ENCODE peak calls at places on chromosome 5, in five cellular contexts. J is upper lobe of right lung, Q is HCT116, X is left lung, G is fibroblast of lung. U is an unnamed sample. For H3K4me1, the result is how much of the 10 kb centered on the place peaks cover.

GRCh38 chr5:116702776-116703175 is 128.2 kb upstream of the SEMA6A start:
- DNase-seq in J (no peak), Q (no peak), X (no peak), G (no peak), U (no peak)

GRCh38 chr5:64505769-64506566 is at the start of gene RGS7BP:
- DNase-seq in J (peak), Q (no peak), X (peak), G (peak), U (peak)

GRCh38 chr5:41186143-41186542 is 27.2 kb downstream of the C6 start:
- DNase-seq in J (no peak), Q (no peak), X (no peak), G (no peak), U (no peak)

GRCh38 chr5:174707671-174708070 is 16.7 kb upstream of the MSX2 start:
- DNase-seq in J (no peak), Q (no peak), X (no peak), G (no peak), U (no peak)

GRCh38 chr5:1538741-1539392 is 15.1 kb upstream of the LPCAT1 start:
- DNase-seq in J (no peak), Q (no peak), X (no peak), G (no peak), U (no peak)

GRCh38 chr5:3392306-3392939 is 203.2 kb upstream of the IRX1 start:
- DNase-seq in J (no peak), Q (no peak), X (no peak), G (no peak), U (peak)

GRCh38 chr5:78648359-78649219 is at the start of gene LHFPL2:
- DNase-seq in J (peak), Q (no peak), X (peak), G (peak), U (peak)

GRCh38 chr5:34709861-34710673 is 53.9 kb downstream of the RAI14 start:
- DNase-seq in J (no peak), Q (no peak), X (no peak), G (peak), U (no peak)

GRCh38 chr5:56319281-56320242 is 86.4 kb upstream of the ANKRD55 start:
- DNase-seq in J (peak), Q (no peak), X (peak), G (peak), U (no peak)

GRCh38 chr5:138468966-138469539 is 3.8 kb downstream of the EGR1 start:
- DNase-seq in J (no peak), Q (peak), X (no peak), G (no peak), U (no peak)

GRCh38 chr5:159787837-159788236 is 128.4 kb upstream of the ADRA1B start:
- DNase-seq in J (no peak), Q (no peak), X (no peak), G (no peak), U (no peak)

GRCh38 chr5:32711693-32712462 is 757 bp downstream of the NPR3 start:
- DNase-seq in J (no peak), Q (no peak), X (peak), G (peak), U (no peak)

GRCh38 chr5:157998021-157998504 is 139.1 kb upstream of the CLINT1 start:
- DNase-seq in J (no peak), Q (no peak), X (no peak), G (peak), U (no peak)

GRCh38 chr5:135568241-135568640 is 10.6 kb downstream of the CXCL14 start:
- DNase-seq in J (no peak), Q (no peak), X (no peak), G (no peak), U (no peak)

GRCh38 chr5:10838038-10838437 is 77.0 kb upstream of the DAP start:
- DNase-seq in J (no peak), Q (no peak), X (no peak), G (no peak), U (no peak)

GRCh38 chr5:142095651-142096330 is 12.8 kb upstream of the NDFIP1 start:
- DNase-seq in J (no peak), Q (no peak), X (no peak), G (no peak), U (no peak)

GRCh38 chr5:58924306-58924705 is 341.4 kb downstream of the RAB3C start:
- DNase-seq in J (no peak), Q (no peak), X (no peak), G (no peak), U (no peak)

GRCh38 chr5:67061511-67061910 is 135.1 kb downstream of the CD180 start:
- DNase-seq in J (no peak), Q (no peak), X (no peak), G (no peak), U (no peak)

GRCh38 chr5:132136906-132137305 is 63.3 kb downstream of the CSF2 start:
- DNase-seq in J (no peak), Q (no peak), X (no peak), G (peak), U (no peak)

GRCh38 chr5:132130918-132131715 is 57.5 kb downstream of the CSF2 start:
- DNase-seq in J (no peak), Q (no peak), X (no peak), G (no peak), U (no peak)

GRCh38 chr5:132132138-132132537 is 58.5 kb downstream of the CSF2 start:
- DNase-seq in J (no peak), Q (no peak), X (no peak), G (peak), U (no peak)

GRCh38 chr5:132138260-132138659 is 64.7 kb downstream of the CSF2 start:
- DNase-seq in J (no peak), Q (no peak), X (no peak), G (peak), U (no peak)

DNA sequence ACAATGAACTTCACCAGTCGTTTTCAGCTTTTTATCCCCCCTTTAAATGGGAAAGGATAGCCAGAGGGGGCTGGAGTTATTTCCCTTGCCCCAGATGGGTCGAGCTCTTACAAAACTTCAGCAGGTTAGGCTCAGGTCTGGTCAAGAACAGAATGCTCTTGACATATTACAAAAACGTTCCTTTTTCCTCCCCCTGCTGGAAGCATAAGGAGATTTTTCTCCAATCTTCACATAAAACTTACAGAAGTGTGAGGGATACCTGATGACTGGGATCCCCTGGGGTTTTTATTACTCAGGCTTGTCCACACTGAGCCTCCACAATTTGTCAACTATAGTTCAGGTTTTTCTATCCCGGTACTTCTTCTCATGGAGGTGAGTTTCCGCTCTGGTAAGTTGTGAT is 60.8 kb downstream of the CSF2 start:
- DNase-seq in J (no peak), Q (peak), X (no peak), G (peak), U (no peak)
- TF ChIP-seq CTCF in J (peak), Q (peak), X (no peak), G (peak), U (no peak)

DNA sequence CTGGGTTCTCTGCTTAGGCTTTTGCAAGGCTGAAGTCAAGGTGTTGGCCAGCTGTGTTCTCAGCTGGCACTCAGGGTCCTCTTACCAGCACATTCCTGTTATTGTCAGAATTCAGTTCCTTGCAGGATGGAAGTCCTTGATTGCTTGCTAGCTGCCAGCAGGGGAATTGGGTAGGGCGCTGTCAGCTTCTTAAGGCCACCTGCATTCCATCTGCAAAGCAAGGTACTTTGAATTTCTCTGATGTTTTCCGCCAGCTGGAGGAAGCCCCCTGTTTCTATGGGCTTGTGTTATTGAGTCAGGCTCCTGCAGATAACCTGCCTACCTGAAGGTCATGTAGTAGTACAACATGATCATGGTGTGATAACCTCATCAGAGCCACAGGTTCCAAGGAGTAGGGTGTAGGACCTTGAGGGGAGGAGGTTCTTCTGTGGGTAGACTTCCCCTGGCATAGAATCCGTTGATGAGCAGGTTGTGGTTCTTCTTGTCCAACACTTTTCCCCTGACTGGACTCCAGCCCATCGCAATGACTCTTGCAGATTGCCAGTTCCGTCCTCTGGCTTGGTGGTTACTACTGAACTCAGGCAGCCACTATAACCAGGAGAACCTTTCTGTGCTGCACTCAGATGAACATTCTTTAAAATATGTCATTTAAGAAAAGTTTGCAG is 6.8 kb downstream of the TENT4A start:
- DNase-seq in J (peak), Q (no peak), X (no peak), G (no peak), U (no peak)
- H3K4me1 ChIP-seq in J (half or more), Q (under half), X (half or more), G (under half), U (under half)

GRCh38 chr5:151517122-151517920 is 69.9 kb downstream of the SLC36A1 start:
- DNase-seq in J (no peak), Q (no peak), X (no peak), G (no peak), U (no peak)
- TF ChIP-seq CTCF in J (no peak), Q (no peak), X (no peak), G (no peak), U (no peak)

GRCh38 chr5:124678478-124678877 is 68.0 kb downstream of the ZNF608 start:
- DNase-seq in J (no peak), Q (no peak), X (no peak), G (no peak), U (no peak)

GRCh38 chr5:124677376-124677998 is 69.0 kb downstream of the ZNF608 start:
- DNase-seq in J (no peak), Q (no peak), X (no peak), G (peak), U (no peak)

GRCh38 chr5:124678992-124679519 is 67.4 kb downstream of the ZNF608 start:
- DNase-seq in J (no peak), Q (no peak), X (no peak), G (no peak), U (no peak)

GRCh38 chr5:124677999-124678385 is 68.4 kb downstream of the ZNF608 start:
- DNase-seq in J (no peak), Q (no peak), X (no peak), G (no peak), U (no peak)

DNA sequence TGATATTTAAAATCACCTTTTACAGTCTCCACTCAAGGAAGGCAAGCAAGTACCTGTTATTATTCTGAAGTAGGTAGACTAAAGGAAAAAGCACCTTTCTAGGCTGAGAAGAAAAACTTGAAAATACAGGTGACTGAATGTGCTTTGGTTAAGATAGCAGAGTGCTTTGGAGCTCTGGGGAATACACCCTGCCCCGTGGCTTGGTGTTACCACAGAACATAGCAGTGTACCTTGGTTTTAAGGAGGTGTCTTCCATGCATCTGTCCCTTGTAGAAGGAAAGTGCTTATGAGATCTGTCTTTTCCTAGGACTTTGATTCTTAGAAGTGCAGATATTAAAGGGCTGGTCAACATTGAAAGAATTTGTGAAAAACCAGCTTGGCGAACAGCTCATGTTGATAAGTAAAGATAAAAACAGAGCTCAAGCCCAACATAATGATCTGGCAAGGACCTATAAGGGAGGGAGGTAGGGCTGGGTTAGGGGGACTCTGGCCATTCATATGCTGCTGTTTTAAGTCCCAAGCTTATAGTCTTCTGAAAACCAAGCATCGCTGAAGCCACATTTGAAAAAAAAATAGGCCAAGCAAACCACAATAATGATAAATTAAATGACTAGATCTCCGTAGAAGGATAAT is 66.7 kb downstream of the ZNF608 start:
- DNase-seq in J (no peak), Q (no peak), X (no peak), G (no peak), U (no peak)
- H3K4me1 ChIP-seq in J (half or more), Q (under half), X (under half), G (under half), U (half or more)

DNA sequence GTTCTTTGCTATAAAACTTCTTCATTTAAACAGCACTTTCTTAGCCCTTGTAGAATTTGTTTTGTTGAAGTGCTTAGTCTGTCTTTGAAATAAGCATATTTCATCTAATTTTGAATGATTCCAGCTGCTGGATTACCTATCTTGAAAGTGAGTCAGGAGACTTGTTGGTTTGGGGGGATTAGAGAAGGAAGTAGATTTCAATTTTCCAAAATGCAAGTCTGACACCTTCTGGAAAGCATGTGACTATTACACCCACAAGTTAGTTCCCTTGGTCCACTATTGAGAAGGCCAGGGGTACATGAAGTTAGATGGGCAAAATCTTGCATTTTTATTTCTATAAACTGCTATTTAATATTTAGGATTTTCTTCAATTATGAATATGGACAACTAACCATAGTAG is 96.4 kb upstream of the RANBP3L start:
- DNase-seq in J (no peak), Q (peak), X (no peak), G (peak), U (no peak)
- TF ChIP-seq CTCF in J (peak), Q (peak), X (no peak), G (peak), U (no peak)